ENCODE peak calls at places on chromosomes 16 and 17, in four cellular contexts. One of them, this sample, is unnamed.

GRCh38 chr17:10025976-10026785 is 121.1 kb upstream of the RCVRN start:
- DNase-seq in HL-60: no peak
- DNase-seq in K562: no peak
- DNase-seq in GM12878: no peak
- DNase-seq in this sample: no peak

GRCh38 chr16:47037396-47037745 is 63.9 kb upstream of the DNAJA2 start:
- DNase-seq in GM12878: no peak
- DNase-seq in HL-60: no peak
- DNase-seq in K562: no peak
- DNase-seq in this sample: peak

GRCh38 chr16:62041401-62041800 is 5.2 kb upstream of the CDH8 start:
- DNase-seq in HL-60: no peak
- DNase-seq in GM12878: no peak
- DNase-seq in K562: no peak
- DNase-seq in this sample: no peak

GRCh38 chr17:17502741-17503565 is 6.8 kb upstream of the RASD1 start:
- DNase-seq in GM12878: no peak
- DNase-seq in HL-60: no peak
- DNase-seq in K562: no peak
- DNase-seq in this sample: no peak

GRCh38 chr17:20116683-20117309 is 107.6 kb downstream of the SPECC1 start:
- DNase-seq in HL-60: no peak
- DNase-seq in GM12878: no peak
- DNase-seq in K562: peak
- DNase-seq in this sample: no peak

GRCh38 chr16:48001306-48001885 is 154.4 kb downstream of the ABCC12 start:
- DNase-seq in GM12878: no peak
- DNase-seq in HL-60: no peak
- DNase-seq in K562: no peak
- DNase-seq in this sample: no peak

GRCh38 chr17:5619088-5619740 is 34.9 kb upstream of the NLRP1 start:
- DNase-seq in HL-60: no peak
- DNase-seq in K562: peak
- DNase-seq in GM12878: peak
- DNase-seq in this sample: no peak

GRCh38 chr17:63538693-63539595 is 11.3 kb upstream of the DCAF7 start:
- DNase-seq in HL-60: no peak
- DNase-seq in GM12878: no peak
- DNase-seq in K562: no peak
- DNase-seq in this sample: no peak

GRCh38 chr17:1188812-1189211 is 9.0 kb upstream of the ABR start:
- DNase-seq in K562: no peak
- DNase-seq in HL-60: no peak
- DNase-seq in GM12878: no peak
- DNase-seq in this sample: no peak

GRCh38 chr16:85605912-85606841 is 6.9 kb upstream of the GSE1 start:
- DNase-seq in GM12878: no peak
- DNase-seq in HL-60: no peak
- DNase-seq in K562: no peak
- DNase-seq in this sample: no peak

GRCh38 chr16:7628981-7629380 is 296.3 kb downstream of the RBFOX1 start:
- DNase-seq in GM12878: no peak
- DNase-seq in K562: no peak
- DNase-seq in HL-60: no peak
- DNase-seq in this sample: no peak

GRCh38 chr17:20095366-20096080 is 86.4 kb downstream of the SPECC1 start:
- DNase-seq in K562: no peak
- DNase-seq in HL-60: no peak
- DNase-seq in GM12878: no peak
- DNase-seq in this sample: no peak

GRCh38 chr16:74999683-75000480 is 1.1 kb downstream of the ZNRF1 start:
- DNase-seq in GM12878: no peak
- DNase-seq in HL-60: no peak
- DNase-seq in K562: peak
- DNase-seq in this sample: peak

GRCh38 chr17:72466199-72466598 is 345.4 kb downstream of the SOX9 start:
- DNase-seq in K562: no peak
- DNase-seq in GM12878: peak
- DNase-seq in HL-60: no peak
- DNase-seq in this sample: no peak

GRCh38 chr16:9847146-9847545 is 335.1 kb downstream of the GRIN2A start:
- DNase-seq in K562: no peak
- DNase-seq in GM12878: no peak
- DNase-seq in HL-60: no peak
- DNase-seq in this sample: no peak

GRCh38 chr16:46850619-46851555 is 19.9 kb upstream of the C16orf87 start:
- DNase-seq in K562: no peak
- DNase-seq in HL-60: no peak
- DNase-seq in GM12878: no peak
- DNase-seq in this sample: no peak

GRCh38 chr17:73347355-73347754 is 35.6 kb upstream of the CDC42EP4 start:
- DNase-seq in K562: no peak
- DNase-seq in GM12878: no peak
- DNase-seq in HL-60: no peak
- DNase-seq in this sample: no peak

GRCh38 chr17:79388556-79389295 is 222.1 kb downstream of the RBFOX3 start:
- DNase-seq in K562: peak
- DNase-seq in GM12878: no peak
- DNase-seq in HL-60: no peak
- DNase-seq in this sample: peak

GRCh38 chr17:57557793-57558681 is 187.1 kb downstream of the CCDC182 start:
- DNase-seq in GM12878: no peak
- DNase-seq in K562: no peak
- DNase-seq in HL-60: no peak
- DNase-seq in this sample: no peak

GRCh38 chr17:41278176-41278955 is 2.9 kb downstream of the KRTAP9-7 start:
- DNase-seq in HL-60: no peak
- DNase-seq in GM12878: no peak
- DNase-seq in K562: peak
- DNase-seq in this sample: no peak

GRCh38 chr17:64150237-64151015 is 20.5 kb upstream of the ERN1 start:
- DNase-seq in K562: no peak
- DNase-seq in GM12878: no peak
- DNase-seq in HL-60: no peak
- DNase-seq in this sample: no peak

GRCh38 chr16:79609861-79610260 is 9.3 kb upstream of the MAF start:
- DNase-seq in HL-60: no peak
- DNase-seq in K562: no peak
- DNase-seq in GM12878: no peak
- DNase-seq in this sample: no peak

GRCh38 chr17:3754458-3755334 is 31.0 kb downstream of the HASPIN start:
- DNase-seq in GM12878: no peak
- DNase-seq in K562: peak
- DNase-seq in HL-60: peak
- DNase-seq in this sample: peak

GRCh38 chr16:1002399-1003161 is 21.0 kb downstream of the SOX8 start:
- DNase-seq in K562: peak
- DNase-seq in HL-60: no peak
- DNase-seq in GM12878: no peak
- DNase-seq in this sample: no peak

GRCh38 chr16:3461120-3461519 is 17.6 kb downstream of the NAA60 start:
- DNase-seq in HL-60: no peak
- DNase-seq in K562: no peak
- DNase-seq in GM12878: no peak
- DNase-seq in this sample: no peak

GRCh38 chr17:72187544-72187943 is 66.7 kb downstream of the SOX9 start:
- DNase-seq in HL-60: no peak
- DNase-seq in K562: no peak
- DNase-seq in GM12878: no peak
- DNase-seq in this sample: no peak

GRCh38 chr16:35523991-35524390 is 2064.6 kb downstream of the TP53TG3F start:
- DNase-seq in GM12878: no peak
- DNase-seq in K562: no peak
- DNase-seq in HL-60: no peak
- DNase-seq in this sample: no peak

GRCh38 chr17:82317394-82318168 is at the start of gene CD7:
- DNase-seq in HL-60: no peak
- DNase-seq in K562: no peak
- DNase-seq in GM12878: no peak
- DNase-seq in this sample: no peak

GRCh38 chr17:81930142-81931125 is 2.9 kb upstream of the MAFG start:
- DNase-seq in GM12878: no peak
- DNase-seq in HL-60: no peak
- DNase-seq in K562: no peak
- DNase-seq in this sample: no peak

GRCh38 chr17:31564883-31565297 is 173.4 kb downstream of the RAB11FIP4 start:
- DNase-seq in HL-60: no peak
- DNase-seq in K562: no peak
- DNase-seq in GM12878: no peak
- DNase-seq in this sample: no peak

GRCh38 chr17:27558842-27559505 is 72.0 kb upstream of the LGALS9 start:
- DNase-seq in K562: no peak
- DNase-seq in GM12878: no peak
- DNase-seq in HL-60: no peak
- DNase-seq in this sample: no peak

GRCh38 chr16:50740747-50741146 is 1.1 kb upstream of the CYLD start:
- DNase-seq in K562: no peak
- DNase-seq in GM12878: no peak
- DNase-seq in HL-60: no peak
- DNase-seq in this sample: no peak

GRCh38 chr17:40415390-40415789 is 2.3 kb downstream of the TOP2A start:
- DNase-seq in HL-60: no peak
- DNase-seq in GM12878: no peak
- DNase-seq in K562: no peak
- DNase-seq in this sample: no peak

GRCh38 chr17:14741516-14741915 is 440.6 kb downstream of the HS3ST3B1 start:
- DNase-seq in GM12878: no peak
- DNase-seq in HL-60: no peak
- DNase-seq in K562: no peak
- DNase-seq in this sample: no peak

GRCh38 chr17:76751416-76751993 is 13.6 kb downstream of the MFSD11 start:
- DNase-seq in HL-60: no peak
- DNase-seq in GM12878: no peak
- DNase-seq in K562: no peak
- DNase-seq in this sample: no peak
- TF ChIP-seq SPI1 in HL-60: no peak
- TF ChIP-seq SPI1 in GM12878: no peak
- TF ChIP-seq SPI1 in K562: no peak
- TF ChIP-seq SPI1 in this sample: no peak

GRCh38 chr17:74744714-74745547 is 3.5 kb upstream of the NHERF1 start:
- DNase-seq in GM12878: no peak
- DNase-seq in HL-60: no peak
- DNase-seq in K562: peak
- DNase-seq in this sample: no peak
- TF ChIP-seq POLR2AphosphoS5 in GM12878: no peak
- TF ChIP-seq POLR2AphosphoS5 in HL-60: peak
- TF ChIP-seq POLR2AphosphoS5 in K562: no peak
- TF ChIP-seq POLR2AphosphoS5 in this sample: no peak

GRCh38 chr17:77432034-77432554 is 291.3 kb downstream of the SEC14L1 start:
- DNase-seq in K562: no peak
- DNase-seq in GM12878: no peak
- DNase-seq in HL-60: no peak
- DNase-seq in this sample: no peak
- TF ChIP-seq SPI1 in K562: no peak
- TF ChIP-seq SPI1 in GM12878: no peak
- TF ChIP-seq SPI1 in HL-60: no peak
- TF ChIP-seq SPI1 in this sample: no peak

DNA sequence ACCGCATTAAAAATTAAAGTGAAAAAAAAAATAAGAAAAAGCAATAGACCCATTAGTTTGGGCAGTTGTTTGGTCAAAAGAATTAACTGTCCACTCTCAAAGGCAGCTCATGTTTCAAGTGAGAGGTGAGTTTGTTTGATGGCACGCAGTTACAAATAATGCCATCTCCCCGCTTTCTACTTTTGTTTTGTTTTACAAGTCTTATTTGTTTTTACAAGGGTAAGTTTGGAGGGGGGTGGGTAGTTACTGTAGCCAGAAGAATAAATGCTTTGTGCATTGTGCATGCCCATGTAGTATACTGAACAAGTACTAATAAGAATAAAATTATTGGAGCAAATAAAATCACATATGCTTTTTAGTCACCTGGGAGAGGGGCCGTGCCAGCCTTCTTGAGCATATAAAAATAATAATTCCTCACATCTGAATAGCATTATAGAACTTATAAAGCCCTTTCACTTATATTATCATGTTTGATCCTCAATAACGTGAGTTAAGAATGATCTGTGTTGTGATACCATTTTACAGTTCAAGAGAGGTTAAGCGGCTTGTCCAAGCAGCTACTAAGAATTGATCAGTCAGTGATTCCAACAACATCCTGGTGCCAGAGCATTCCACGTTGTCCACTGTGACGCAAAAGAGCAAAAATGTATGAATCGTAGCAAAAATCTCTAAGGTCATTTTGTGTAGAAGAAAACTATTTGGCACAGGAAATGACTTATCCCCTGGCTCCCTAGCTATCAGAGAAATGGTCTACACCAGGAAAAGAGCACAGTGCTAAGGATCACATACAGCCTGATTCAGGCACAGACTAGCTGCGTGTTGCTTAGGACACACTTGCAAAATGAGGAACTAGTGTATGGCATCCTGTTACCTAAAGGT is 32.9 kb downstream of the ANKFN1 start:
- DNase-seq in GM12878: no peak
- DNase-seq in HL-60: no peak
- DNase-seq in K562: no peak
- DNase-seq in this sample: no peak
- TF ChIP-seq POLR2AphosphoS5 in GM12878: no peak
- TF ChIP-seq POLR2AphosphoS5 in HL-60: no peak
- TF ChIP-seq POLR2AphosphoS5 in K562: no peak
- TF ChIP-seq POLR2AphosphoS5 in this sample: no peak

GRCh38 chr17:38591759-38592241 is 14.0 kb downstream of the SRCIN1 start:
- DNase-seq in K562: no peak
- DNase-seq in HL-60: peak
- DNase-seq in GM12878: no peak
- DNase-seq in this sample: no peak
- TF ChIP-seq SPI1 in K562: no peak
- TF ChIP-seq SPI1 in HL-60: peak
- TF ChIP-seq SPI1 in GM12878: no peak
- TF ChIP-seq SPI1 in this sample: no peak

This sample was measured in GM12891.